ENCODE peak calls at places on chromosomes 13 and 19, in four cellular contexts. One of them, this sample, is unnamed.
A peak's percentile ranks its signal among the peaks of the same experiment; 100 is the strongest.

GRCh38 chr13:98761979-98762616 is 9.6 kb upstream of the SLC15A1 start:
- DNase-seq in cardiac muscle cell: no peak
- DNase-seq in breast epithelium: no peak
- DNase-seq in heart left ventricle: no peak
- DNase-seq in this sample: no peak

GRCh38 chr19:8355631-8356402 is 8.1 kb upstream of the ANGPTL4 start:
- DNase-seq in cardiac muscle cell: no peak
- DNase-seq in breast epithelium: peak; percentile 41
- DNase-seq in heart left ventricle: peak; percentile 79
- DNase-seq in this sample: no peak

GRCh38 chr19:47406711-47407416 is 12.5 kb downstream of the MEIS3 start:
- DNase-seq in cardiac muscle cell: peak; percentile 84
- DNase-seq in breast epithelium: no peak
- DNase-seq in heart left ventricle: no peak
- DNase-seq in this sample: no peak

GRCh38 chr19:6092329-6093286 is 17.7 kb downstream of the RFX2 start:
- DNase-seq in cardiac muscle cell: peak; percentile 78
- DNase-seq in breast epithelium: peak; percentile 88
- DNase-seq in heart left ventricle: peak; percentile 87
- DNase-seq in this sample: no peak

GRCh38 chr13:80173224-80173623 is 167.7 kb downstream of the SPRY2 start:
- DNase-seq in cardiac muscle cell: no peak
- DNase-seq in breast epithelium: no peak
- DNase-seq in heart left ventricle: peak; percentile 26
- DNase-seq in this sample: no peak

GRCh38 chr13:24226762-24227161 is 66.2 kb downstream of the SPATA13 start:
- DNase-seq in cardiac muscle cell: no peak
- DNase-seq in breast epithelium: no peak
- DNase-seq in heart left ventricle: no peak
- DNase-seq in this sample: no peak

GRCh38 chr19:18226956-18227780 is 930 bp upstream of the PDE4C start:
- DNase-seq in cardiac muscle cell: no peak
- DNase-seq in breast epithelium: no peak
- DNase-seq in heart left ventricle: no peak
- DNase-seq in this sample: no peak

GRCh38 chr19:23403024-23403423 is 7.8 kb upstream of the ZNF91 start:
- DNase-seq in cardiac muscle cell: no peak
- DNase-seq in breast epithelium: no peak
- DNase-seq in heart left ventricle: no peak
- DNase-seq in this sample: no peak

GRCh38 chr19:39870171-39870971 is 24.2 kb upstream of the FBL start:
- DNase-seq in cardiac muscle cell: peak; percentile 11
- DNase-seq in breast epithelium: no peak
- DNase-seq in heart left ventricle: no peak
- DNase-seq in this sample: no peak

GRCh38 chr13:27793377-27794074 is 1.2 kb downstream of the GSX1 start:
- DNase-seq in cardiac muscle cell: no peak
- DNase-seq in breast epithelium: no peak
- DNase-seq in heart left ventricle: no peak
- DNase-seq in this sample: no peak

GRCh38 chr19:15649526-15649925 is 8.8 kb downstream of the CYP4F3 start:
- DNase-seq in cardiac muscle cell: no peak
- DNase-seq in breast epithelium: no peak
- DNase-seq in heart left ventricle: no peak
- DNase-seq in this sample: no peak

GRCh38 chr13:113991191-113991669 is 17.4 kb upstream of the C13orf46 start:
- DNase-seq in cardiac muscle cell: peak; percentile 53
- DNase-seq in breast epithelium: no peak
- DNase-seq in heart left ventricle: peak; percentile 18
- DNase-seq in this sample: no peak

GRCh38 chr13:104740616-104741222 is 1674.5 kb upstream of the SLC10A2 start:
- DNase-seq in cardiac muscle cell: no peak
- DNase-seq in breast epithelium: no peak
- DNase-seq in heart left ventricle: no peak
- DNase-seq in this sample: no peak

GRCh38 chr19:16952046-16952445 is 63.2 kb downstream of the F2RL3 start:
- DNase-seq in cardiac muscle cell: no peak
- DNase-seq in breast epithelium: no peak
- DNase-seq in heart left ventricle: no peak
- DNase-seq in this sample: no peak

GRCh38 chr13:27919299-27919933 is 384 bp upstream of the PDX1 start:
- DNase-seq in cardiac muscle cell: no peak
- DNase-seq in breast epithelium: no peak
- DNase-seq in heart left ventricle: no peak
- DNase-seq in this sample: no peak

GRCh38 chr13:106835477-106835876 is 267.5 kb upstream of the ARGLU1 start:
- DNase-seq in cardiac muscle cell: no peak
- DNase-seq in breast epithelium: no peak
- DNase-seq in heart left ventricle: no peak
- DNase-seq in this sample: no peak

GRCh38 chr13:59452189-59452588 is 711.5 kb downstream of the DIAPH3 start:
- DNase-seq in cardiac muscle cell: no peak
- DNase-seq in breast epithelium: no peak
- DNase-seq in heart left ventricle: no peak
- DNase-seq in this sample: no peak

GRCh38 chr13:40681341-40682051 is 15.1 kb upstream of the FOXO1 start:
- DNase-seq in cardiac muscle cell: no peak
- DNase-seq in breast epithelium: no peak
- DNase-seq in heart left ventricle: peak; percentile 43
- DNase-seq in this sample: no peak

GRCh38 chr13:108911807-108912206 is 282.4 kb downstream of the MYO16 start:
- DNase-seq in cardiac muscle cell: no peak
- DNase-seq in breast epithelium: no peak
- DNase-seq in heart left ventricle: no peak
- DNase-seq in this sample: no peak

DNA sequence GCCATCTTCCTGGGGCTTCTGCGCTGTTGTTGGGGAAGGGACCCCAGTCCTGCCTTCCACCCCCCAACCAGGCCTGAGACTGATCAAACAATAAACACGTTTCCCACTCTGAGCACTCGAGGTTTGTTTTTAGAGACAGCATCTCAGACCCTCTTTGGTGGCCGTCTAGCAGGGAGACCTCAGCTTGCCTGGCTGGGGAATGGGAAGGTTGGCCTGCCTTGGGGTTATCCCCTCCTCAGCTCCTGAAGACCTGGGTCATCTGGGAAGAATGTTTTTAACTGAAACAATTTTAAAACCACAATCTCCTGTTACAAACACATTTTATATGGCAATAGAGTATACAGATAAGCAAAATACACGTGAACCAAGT is 2.0 kb downstream of the ZNF581 start:
- DNase-seq in cardiac muscle cell: no peak
- DNase-seq in breast epithelium: no peak
- DNase-seq in heart left ventricle: no peak
- DNase-seq in this sample: no peak
- H3K4me3 ChIP-seq in cardiac muscle cell: no peak overlapping the region
- H3K4me3 ChIP-seq in breast epithelium: no peak overlapping the region
- H3K4me3 ChIP-seq in heart left ventricle: no peak overlapping the region
- H3K4me3 ChIP-seq in this sample: no peak overlapping the region

GRCh38 chr19:32471095-32471494 is 65.5 kb downstream of the DPY19L3 start:
- DNase-seq in cardiac muscle cell: no peak
- DNase-seq in breast epithelium: no peak
- DNase-seq in heart left ventricle: peak; percentile 53
- DNase-seq in this sample: no peak
- H3K27ac ChIP-seq in cardiac muscle cell: no peak overlapping the region
- H3K27ac ChIP-seq in breast epithelium: no peak overlapping the region
- H3K27ac ChIP-seq in heart left ventricle: no peak overlapping the region
- H3K27ac ChIP-seq in this sample: no peak overlapping the region

DNA sequence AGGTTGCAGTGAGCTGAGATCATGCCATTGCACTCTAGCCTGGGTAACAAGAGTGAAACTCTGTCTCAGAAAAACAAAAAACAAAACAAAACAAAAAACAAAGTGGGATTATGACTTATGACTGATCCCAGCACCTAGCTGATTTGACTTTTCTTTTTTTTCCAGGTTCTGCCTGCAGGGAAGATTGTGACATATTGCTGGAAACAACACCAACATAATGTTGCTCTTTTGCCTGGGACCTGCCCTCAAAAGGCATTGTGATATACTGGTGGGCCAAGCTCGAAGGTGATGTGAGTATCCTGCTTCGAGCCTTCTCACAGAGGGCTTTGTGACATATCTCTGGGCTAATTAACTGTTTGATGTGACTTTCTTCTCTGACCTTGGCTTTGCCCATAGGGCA is 42.0 kb upstream of the ZNF43 start:
- DNase-seq in cardiac muscle cell: no peak
- DNase-seq in breast epithelium: no peak
- DNase-seq in heart left ventricle: no peak
- DNase-seq in this sample: no peak
- H3K27me3 ChIP-seq in cardiac muscle cell: no peaks in the 10 kb centered on the region
- H3K27me3 ChIP-seq in breast epithelium: no peaks in the 10 kb centered on the region
- H3K27me3 ChIP-seq in heart left ventricle: no peaks in the 10 kb centered on the region
- H3K27me3 ChIP-seq in this sample: no peaks in the 10 kb centered on the region

GRCh38 chr19:44346556-44346955 is 9.9 kb downstream of the ZNF112 start:
- DNase-seq in cardiac muscle cell: no peak
- DNase-seq in breast epithelium: no peak
- DNase-seq in heart left ventricle: no peak
- DNase-seq in this sample: no peak

GRCh38 chr19:44344255-44344654 is 12.2 kb downstream of the ZNF112 start:
- DNase-seq in cardiac muscle cell: no peak
- DNase-seq in breast epithelium: no peak
- DNase-seq in heart left ventricle: no peak
- DNase-seq in this sample: no peak

GRCh38 chr19:44345969-44346368 is 10.5 kb downstream of the ZNF112 start:
- DNase-seq in cardiac muscle cell: no peak
- DNase-seq in breast epithelium: no peak
- DNase-seq in heart left ventricle: no peak
- DNase-seq in this sample: no peak

GRCh38 chr19:44341794-44342193 is 14.7 kb downstream of the ZNF112 start:
- DNase-seq in cardiac muscle cell: no peak
- DNase-seq in breast epithelium: no peak
- DNase-seq in heart left ventricle: no peak
- DNase-seq in this sample: no peak
- H3K4me3 ChIP-seq in cardiac muscle cell: no peak overlapping the region
- H3K4me3 ChIP-seq in breast epithelium: no peak overlapping the region
- H3K4me3 ChIP-seq in heart left ventricle: no peak overlapping the region
- H3K4me3 ChIP-seq in this sample: no peak overlapping the region